ENCODE peak calls at places on chromosomes 7 and 10, in seven cellular contexts. One of them, this sample, is unnamed. For H3K27me3 and H3K4me1, the result is how much of the 10 kb centered on the place peaks cover.

GRCh38 chr7:147276783-147277370 is 1160.3 kb downstream of the CNTNAP2 start:
- DNase-seq in sigmoid colon: no peak
- DNase-seq in heart right ventricle: no peak
- DNase-seq in IMR-90: no peak
- DNase-seq in tibial nerve: no peak
- DNase-seq in spleen: no peak
- DNase-seq in vagina: no peak
- DNase-seq in this sample: no peak

GRCh38 chr10:63553031-63553430 is 31.8 kb downstream of the REEP3 start:
- DNase-seq in sigmoid colon: no peak
- DNase-seq in heart right ventricle: no peak
- DNase-seq in IMR-90: peak
- DNase-seq in tibial nerve: no peak
- DNase-seq in spleen: no peak
- DNase-seq in vagina: no peak
- DNase-seq in this sample: no peak

GRCh38 chr10:4650109-4650508 is 175.9 kb upstream of the AKR1E2 start:
- DNase-seq in sigmoid colon: no peak
- DNase-seq in heart right ventricle: no peak
- DNase-seq in IMR-90: peak
- DNase-seq in tibial nerve: no peak
- DNase-seq in spleen: no peak
- DNase-seq in vagina: no peak
- DNase-seq in this sample: no peak

GRCh38 chr7:131027287-131027773 is 293.3 kb upstream of the KLF14 start:
- DNase-seq in sigmoid colon: peak
- DNase-seq in heart right ventricle: peak
- DNase-seq in IMR-90: peak
- DNase-seq in tibial nerve: no peak
- DNase-seq in spleen: no peak
- DNase-seq in vagina: no peak
- DNase-seq in this sample: peak

GRCh38 chr7:4549681-4550080 is 132.4 kb upstream of the FOXK1 start:
- DNase-seq in sigmoid colon: no peak
- DNase-seq in heart right ventricle: peak
- DNase-seq in IMR-90: no peak
- DNase-seq in tibial nerve: no peak
- DNase-seq in spleen: no peak
- DNase-seq in vagina: no peak
- DNase-seq in this sample: no peak

GRCh38 chr10:116748041-116748440 is 5.7 kb upstream of the HSPA12A start:
- DNase-seq in sigmoid colon: peak
- DNase-seq in heart right ventricle: no peak
- DNase-seq in IMR-90: peak
- DNase-seq in tibial nerve: no peak
- DNase-seq in spleen: no peak
- DNase-seq in vagina: no peak
- DNase-seq in this sample: no peak

GRCh38 chr7:151244871-151245346 is 3.6 kb downstream of the SMARCD3 start:
- DNase-seq in sigmoid colon: peak
- DNase-seq in heart right ventricle: no peak
- DNase-seq in IMR-90: no peak
- DNase-seq in tibial nerve: no peak
- DNase-seq in spleen: peak
- DNase-seq in vagina: no peak
- DNase-seq in this sample: no peak

GRCh38 chr7:94882891-94883290 is 24.5 kb upstream of the PPP1R9A start:
- DNase-seq in sigmoid colon: no peak
- DNase-seq in heart right ventricle: no peak
- DNase-seq in IMR-90: no peak
- DNase-seq in tibial nerve: no peak
- DNase-seq in spleen: no peak
- DNase-seq in vagina: no peak
- DNase-seq in this sample: no peak

GRCh38 chr7:23472046-23472445 is 1.8 kb upstream of the IGF2BP3 start:
- DNase-seq in sigmoid colon: no peak
- DNase-seq in heart right ventricle: no peak
- DNase-seq in IMR-90: no peak
- DNase-seq in tibial nerve: no peak
- DNase-seq in spleen: no peak
- DNase-seq in vagina: no peak
- DNase-seq in this sample: no peak

GRCh38 chr7:1322240-1323110 is 89.8 kb downstream of the UNCX start:
- DNase-seq in sigmoid colon: no peak
- DNase-seq in heart right ventricle: no peak
- DNase-seq in IMR-90: no peak
- DNase-seq in tibial nerve: no peak
- DNase-seq in spleen: peak
- DNase-seq in vagina: no peak
- DNase-seq in this sample: no peak

GRCh38 chr10:13700461-13701144 is 113.8 kb downstream of the PRPF18 start:
- DNase-seq in sigmoid colon: no peak
- DNase-seq in heart right ventricle: no peak
- DNase-seq in IMR-90: no peak
- DNase-seq in tibial nerve: no peak
- DNase-seq in spleen: peak
- DNase-seq in vagina: no peak
- DNase-seq in this sample: no peak

GRCh38 chr10:58237014-58237830 is 30.5 kb downstream of the IPMK start:
- DNase-seq in sigmoid colon: no peak
- DNase-seq in heart right ventricle: no peak
- DNase-seq in IMR-90: peak
- DNase-seq in tibial nerve: no peak
- DNase-seq in spleen: no peak
- DNase-seq in vagina: no peak
- DNase-seq in this sample: no peak

GRCh38 chr10:100100651-100101525 is 19.2 kb upstream of the CPN1 start:
- DNase-seq in sigmoid colon: no peak
- DNase-seq in heart right ventricle: no peak
- DNase-seq in IMR-90: peak
- DNase-seq in tibial nerve: no peak
- DNase-seq in spleen: no peak
- DNase-seq in vagina: no peak
- DNase-seq in this sample: no peak

GRCh38 chr7:1708640-1709249 is 38.7 kb downstream of the ELFN1 start:
- DNase-seq in sigmoid colon: peak
- DNase-seq in heart right ventricle: no peak
- DNase-seq in IMR-90: no peak
- DNase-seq in tibial nerve: no peak
- DNase-seq in spleen: peak
- DNase-seq in vagina: no peak
- DNase-seq in this sample: no peak

GRCh38 chr10:117418121-117418520 is 42.9 kb upstream of the PDZD8 start:
- DNase-seq in sigmoid colon: no peak
- DNase-seq in heart right ventricle: no peak
- DNase-seq in IMR-90: no peak
- DNase-seq in tibial nerve: no peak
- DNase-seq in spleen: no peak
- DNase-seq in vagina: no peak
- DNase-seq in this sample: no peak

GRCh38 chr10:113961261-113961938 is 82.3 kb upstream of the ADRB1 start:
- DNase-seq in sigmoid colon: no peak
- DNase-seq in heart right ventricle: no peak
- DNase-seq in IMR-90: no peak
- DNase-seq in tibial nerve: no peak
- DNase-seq in spleen: no peak
- DNase-seq in vagina: no peak
- DNase-seq in this sample: no peak

GRCh38 chr10:124264711-124265390 is 153.9 kb downstream of the OAT start:
- DNase-seq in sigmoid colon: no peak
- DNase-seq in heart right ventricle: no peak
- DNase-seq in IMR-90: no peak
- DNase-seq in tibial nerve: no peak
- DNase-seq in spleen: peak
- DNase-seq in vagina: no peak
- DNase-seq in this sample: no peak

GRCh38 chr10:126844406-126844805 is 60.8 kb upstream of the DOCK1 start:
- DNase-seq in sigmoid colon: no peak
- DNase-seq in heart right ventricle: no peak
- DNase-seq in IMR-90: no peak
- DNase-seq in tibial nerve: no peak
- DNase-seq in spleen: no peak
- DNase-seq in vagina: no peak
- DNase-seq in this sample: no peak

GRCh38 chr10:133248334-133248715 is 10.7 kb downstream of the VENTX start:
- DNase-seq in sigmoid colon: no peak
- DNase-seq in heart right ventricle: no peak
- DNase-seq in IMR-90: no peak
- DNase-seq in tibial nerve: no peak
- DNase-seq in spleen: no peak
- DNase-seq in vagina: no peak
- DNase-seq in this sample: no peak

GRCh38 chr7:148701414-148701813 is 2.7 kb downstream of the CUL1 start:
- DNase-seq in sigmoid colon: no peak
- DNase-seq in heart right ventricle: no peak
- DNase-seq in IMR-90: peak
- DNase-seq in tibial nerve: no peak
- DNase-seq in spleen: no peak
- DNase-seq in vagina: no peak
- DNase-seq in this sample: no peak

GRCh38 chr7:117172283-117172682 is 150.6 kb downstream of the WNT2 start:
- DNase-seq in sigmoid colon: no peak
- DNase-seq in heart right ventricle: no peak
- DNase-seq in IMR-90: peak
- DNase-seq in tibial nerve: no peak
- DNase-seq in spleen: no peak
- DNase-seq in vagina: no peak
- DNase-seq in this sample: no peak

GRCh38 chr10:30500963-30501504 is 67.0 kb downstream of the MAP3K8 start:
- DNase-seq in sigmoid colon: no peak
- DNase-seq in heart right ventricle: no peak
- DNase-seq in IMR-90: no peak
- DNase-seq in tibial nerve: no peak
- DNase-seq in spleen: no peak
- DNase-seq in vagina: no peak
- DNase-seq in this sample: no peak

GRCh38 chr10:30502266-30503058 is 68.5 kb downstream of the MAP3K8 start:
- DNase-seq in sigmoid colon: no peak
- DNase-seq in heart right ventricle: no peak
- DNase-seq in IMR-90: peak
- DNase-seq in tibial nerve: no peak
- DNase-seq in spleen: peak
- DNase-seq in vagina: no peak
- DNase-seq in this sample: no peak

GRCh38 chr10:30499816-30500215 is 65.8 kb downstream of the MAP3K8 start:
- DNase-seq in sigmoid colon: no peak
- DNase-seq in heart right ventricle: no peak
- DNase-seq in IMR-90: no peak
- DNase-seq in tibial nerve: no peak
- DNase-seq in spleen: no peak
- DNase-seq in vagina: no peak
- DNase-seq in this sample: no peak

GRCh38 chr10:30503700-30504462 is 69.9 kb downstream of the MAP3K8 start:
- DNase-seq in sigmoid colon: no peak
- DNase-seq in heart right ventricle: no peak
- DNase-seq in IMR-90: no peak
- DNase-seq in tibial nerve: no peak
- DNase-seq in spleen: no peak
- DNase-seq in vagina: no peak
- DNase-seq in this sample: no peak

DNA sequence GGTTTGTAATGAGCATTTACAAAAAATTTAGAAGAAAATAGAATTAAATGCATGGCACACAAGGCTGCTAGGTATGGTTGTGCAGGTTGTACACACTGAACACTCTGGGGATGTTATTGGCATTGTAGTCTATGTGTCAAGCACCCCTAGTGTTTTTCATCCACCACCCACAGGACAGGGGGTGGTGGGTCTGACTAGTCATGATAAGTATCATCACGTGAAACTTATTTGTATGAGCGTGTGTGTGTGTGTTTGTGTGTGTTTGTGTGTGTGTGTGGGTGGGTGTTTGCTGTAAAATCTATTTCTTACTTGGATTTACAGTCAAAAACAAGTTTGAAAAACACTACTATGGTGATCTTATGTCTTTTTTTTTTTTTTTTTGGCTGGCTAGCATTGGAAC is 66.5 kb downstream of the MAP3K8 start:
- DNase-seq in sigmoid colon: no peak
- DNase-seq in heart right ventricle: no peak
- DNase-seq in IMR-90: no peak
- DNase-seq in tibial nerve: no peak
- DNase-seq in spleen: no peak
- DNase-seq in vagina: no peak
- DNase-seq in this sample: no peak
- H3K27me3 ChIP-seq in sigmoid colon: under half
- H3K27me3 ChIP-seq in heart right ventricle: under half
- H3K27me3 ChIP-seq in IMR-90: under half
- H3K27me3 ChIP-seq in tibial nerve: under half
- H3K27me3 ChIP-seq in spleen: under half
- H3K27me3 ChIP-seq in vagina: under half
- H3K27me3 ChIP-seq in this sample: under half

GRCh38 chr10:74096777-74097176 is 53.9 kb downstream of the AP3M1 start:
- DNase-seq in sigmoid colon: no peak
- DNase-seq in heart right ventricle: no peak
- DNase-seq in IMR-90: no peak
- DNase-seq in tibial nerve: no peak
- DNase-seq in spleen: no peak
- DNase-seq in vagina: no peak
- DNase-seq in this sample: no peak
- H3K4me1 ChIP-seq in sigmoid colon: under half
- H3K4me1 ChIP-seq in heart right ventricle: under half
- H3K4me1 ChIP-seq in IMR-90: under half
- H3K4me1 ChIP-seq in tibial nerve: under half
- H3K4me1 ChIP-seq in spleen: under half
- H3K4me1 ChIP-seq in vagina: under half
- H3K4me1 ChIP-seq in this sample: under half

GRCh38 chr7:40598915-40599314 is 464.1 kb downstream of the SUGCT start:
- DNase-seq in sigmoid colon: no peak
- DNase-seq in heart right ventricle: no peak
- DNase-seq in IMR-90: no peak
- DNase-seq in tibial nerve: no peak
- DNase-seq in spleen: no peak
- DNase-seq in vagina: no peak
- DNase-seq in this sample: no peak

GRCh38 chr7:40595129-40595528 is 460.3 kb downstream of the SUGCT start:
- DNase-seq in sigmoid colon: no peak
- DNase-seq in heart right ventricle: no peak
- DNase-seq in IMR-90: peak
- DNase-seq in tibial nerve: no peak
- DNase-seq in spleen: no peak
- DNase-seq in vagina: no peak
- DNase-seq in this sample: no peak

GRCh38 chr7:40599836-40600235 is 465.0 kb downstream of the SUGCT start:
- DNase-seq in sigmoid colon: no peak
- DNase-seq in heart right ventricle: no peak
- DNase-seq in IMR-90: no peak
- DNase-seq in tibial nerve: no peak
- DNase-seq in spleen: no peak
- DNase-seq in vagina: no peak
- DNase-seq in this sample: no peak

GRCh38 chr7:40597517-40597916 is 462.7 kb downstream of the SUGCT start:
- DNase-seq in sigmoid colon: no peak
- DNase-seq in heart right ventricle: no peak
- DNase-seq in IMR-90: no peak
- DNase-seq in tibial nerve: no peak
- DNase-seq in spleen: no peak
- DNase-seq in vagina: no peak
- DNase-seq in this sample: no peak

GRCh38 chr7:40595832-40596231 is 461.0 kb downstream of the SUGCT start:
- DNase-seq in sigmoid colon: no peak
- DNase-seq in heart right ventricle: no peak
- DNase-seq in IMR-90: no peak
- DNase-seq in tibial nerve: no peak
- DNase-seq in spleen: no peak
- DNase-seq in vagina: no peak
- DNase-seq in this sample: no peak
- H3K27me3 ChIP-seq in sigmoid colon: under half
- H3K27me3 ChIP-seq in heart right ventricle: under half
- H3K27me3 ChIP-seq in IMR-90: under half
- H3K27me3 ChIP-seq in tibial nerve: under half
- H3K27me3 ChIP-seq in spleen: under half
- H3K27me3 ChIP-seq in vagina: under half
- H3K27me3 ChIP-seq in this sample: under half

GRCh38 chr7:74025745-74026144 is 2.2 kb upstream of the ELN start:
- DNase-seq in sigmoid colon: no peak
- DNase-seq in heart right ventricle: no peak
- DNase-seq in IMR-90: no peak
- DNase-seq in tibial nerve: no peak
- DNase-seq in spleen: no peak
- DNase-seq in vagina: no peak
- DNase-seq in this sample: no peak
- H3K4me1 ChIP-seq in sigmoid colon: half or more
- H3K4me1 ChIP-seq in heart right ventricle: half or more
- H3K4me1 ChIP-seq in IMR-90: under half
- H3K4me1 ChIP-seq in tibial nerve: under half
- H3K4me1 ChIP-seq in spleen: under half
- H3K4me1 ChIP-seq in vagina: half or more
- H3K4me1 ChIP-seq in this sample: under half

This sample was measured in uterus.